ENCODE peak calls at places on chromosomes 11 and 22, in six cellular contexts. One of them, this sample, is unnamed.
A peak's percentile ranks its signal among the peaks of the same experiment; 100 is the strongest.

GRCh38 chr11:83070044-83070877 is 1.4 kb downstream of the RAB30 start:
- DNase-seq in stimulated activated CD4-positive, alpha-beta T cell treated with anti-CD3 and anti-CD28 coated beads, Interleukin-12 subunit alpha, Interleukin-12 subunit beta, amount 100 ng/mL, for 48 hours: no peak
- DNase-seq in effector CD4-positive, alpha-beta T cell: no peak
- DNase-seq in stomach: no peak
- DNase-seq in NCI-H187 treated with DMSO at 0.1 percent for 48 hours: no peak
- DNase-seq in activated CD8-positive, alpha-beta memory T cell treated with anti-CD3 and anti-CD28 coated beads for 1 hour: no peak
- DNase-seq in this sample: no peak

GRCh38 chr11:65287601-65288000 is 25.8 kb downstream of the POLA2 start:
- DNase-seq in stimulated activated CD4-positive, alpha-beta T cell treated with anti-CD3 and anti-CD28 coated beads, Interleukin-12 subunit alpha, Interleukin-12 subunit beta, amount 100 ng/mL, for 48 hours: no peak
- DNase-seq in effector CD4-positive, alpha-beta T cell: no peak
- DNase-seq in stomach: no peak
- DNase-seq in NCI-H187 treated with DMSO at 0.1 percent for 48 hours: no peak
- DNase-seq in activated CD8-positive, alpha-beta memory T cell treated with anti-CD3 and anti-CD28 coated beads for 1 hour: no peak
- DNase-seq in this sample: no peak

GRCh38 chr11:118883004-118883367 is 706 bp upstream of the CXCR5 start:
- DNase-seq in stimulated activated CD4-positive, alpha-beta T cell treated with anti-CD3 and anti-CD28 coated beads, Interleukin-12 subunit alpha, Interleukin-12 subunit beta, amount 100 ng/mL, for 48 hours: no peak
- DNase-seq in effector CD4-positive, alpha-beta T cell: no peak
- DNase-seq in stomach: no peak
- DNase-seq in NCI-H187 treated with DMSO at 0.1 percent for 48 hours: no peak
- DNase-seq in activated CD8-positive, alpha-beta memory T cell treated with anti-CD3 and anti-CD28 coated beads for 1 hour: no peak
- DNase-seq in this sample: no peak

GRCh38 chr11:3617990-3618389 is 23.8 kb downstream of the ART5 start:
- DNase-seq in stimulated activated CD4-positive, alpha-beta T cell treated with anti-CD3 and anti-CD28 coated beads, Interleukin-12 subunit alpha, Interleukin-12 subunit beta, amount 100 ng/mL, for 48 hours: no peak
- DNase-seq in effector CD4-positive, alpha-beta T cell: no peak
- DNase-seq in stomach: no peak
- DNase-seq in NCI-H187 treated with DMSO at 0.1 percent for 48 hours: no peak
- DNase-seq in activated CD8-positive, alpha-beta memory T cell treated with anti-CD3 and anti-CD28 coated beads for 1 hour: no peak
- DNase-seq in this sample: no peak

GRCh38 chr11:96024666-96025065 is 100.8 kb upstream of the MTMR2 start:
- DNase-seq in stimulated activated CD4-positive, alpha-beta T cell treated with anti-CD3 and anti-CD28 coated beads, Interleukin-12 subunit alpha, Interleukin-12 subunit beta, amount 100 ng/mL, for 48 hours: no peak
- DNase-seq in effector CD4-positive, alpha-beta T cell: no peak
- DNase-seq in stomach: no peak
- DNase-seq in NCI-H187 treated with DMSO at 0.1 percent for 48 hours: no peak
- DNase-seq in activated CD8-positive, alpha-beta memory T cell treated with anti-CD3 and anti-CD28 coated beads for 1 hour: no peak
- DNase-seq in this sample: no peak

GRCh38 chr11:118631510-118631909 is 24.1 kb downstream of the PHLDB1 start:
- DNase-seq in stimulated activated CD4-positive, alpha-beta T cell treated with anti-CD3 and anti-CD28 coated beads, Interleukin-12 subunit alpha, Interleukin-12 subunit beta, amount 100 ng/mL, for 48 hours: no peak
- DNase-seq in effector CD4-positive, alpha-beta T cell: no peak
- DNase-seq in stomach: no peak
- DNase-seq in NCI-H187 treated with DMSO at 0.1 percent for 48 hours: no peak
- DNase-seq in activated CD8-positive, alpha-beta memory T cell treated with anti-CD3 and anti-CD28 coated beads for 1 hour: no peak
- DNase-seq in this sample: no peak

GRCh38 chr11:107780775-107781174 is 68.9 kb upstream of the SLN start:
- DNase-seq in stimulated activated CD4-positive, alpha-beta T cell treated with anti-CD3 and anti-CD28 coated beads, Interleukin-12 subunit alpha, Interleukin-12 subunit beta, amount 100 ng/mL, for 48 hours: no peak
- DNase-seq in effector CD4-positive, alpha-beta T cell: no peak
- DNase-seq in stomach: no peak
- DNase-seq in NCI-H187 treated with DMSO at 0.1 percent for 48 hours: no peak
- DNase-seq in activated CD8-positive, alpha-beta memory T cell treated with anti-CD3 and anti-CD28 coated beads for 1 hour: no peak
- DNase-seq in this sample: no peak

GRCh38 chr11:109869536-109869935 is 223.7 kb upstream of the ZC3H12C start:
- DNase-seq in stimulated activated CD4-positive, alpha-beta T cell treated with anti-CD3 and anti-CD28 coated beads, Interleukin-12 subunit alpha, Interleukin-12 subunit beta, amount 100 ng/mL, for 48 hours: no peak
- DNase-seq in effector CD4-positive, alpha-beta T cell: no peak
- DNase-seq in stomach: no peak
- DNase-seq in NCI-H187 treated with DMSO at 0.1 percent for 48 hours: no peak
- DNase-seq in activated CD8-positive, alpha-beta memory T cell treated with anti-CD3 and anti-CD28 coated beads for 1 hour: no peak
- DNase-seq in this sample: no peak

GRCh38 chr11:65698205-65698604 is 13.8 kb upstream of the KAT5 start:
- DNase-seq in stimulated activated CD4-positive, alpha-beta T cell treated with anti-CD3 and anti-CD28 coated beads, Interleukin-12 subunit alpha, Interleukin-12 subunit beta, amount 100 ng/mL, for 48 hours: no peak
- DNase-seq in effector CD4-positive, alpha-beta T cell: no peak
- DNase-seq in stomach: no peak
- DNase-seq in NCI-H187 treated with DMSO at 0.1 percent for 48 hours: no peak
- DNase-seq in activated CD8-positive, alpha-beta memory T cell treated with anti-CD3 and anti-CD28 coated beads for 1 hour: no peak
- DNase-seq in this sample: no peak

GRCh38 chr22:36443198-36443770 is 38.2 kb downstream of the TXN2 start:
- DNase-seq in stimulated activated CD4-positive, alpha-beta T cell treated with anti-CD3 and anti-CD28 coated beads, Interleukin-12 subunit alpha, Interleukin-12 subunit beta, amount 100 ng/mL, for 48 hours: no peak
- DNase-seq in effector CD4-positive, alpha-beta T cell: no peak
- DNase-seq in stomach: no peak
- DNase-seq in NCI-H187 treated with DMSO at 0.1 percent for 48 hours: no peak
- DNase-seq in activated CD8-positive, alpha-beta memory T cell treated with anti-CD3 and anti-CD28 coated beads for 1 hour: no peak
- DNase-seq in this sample: no peak

GRCh38 chr11:2215561-2216399 is 44.2 kb upstream of the TH start:
- DNase-seq in stimulated activated CD4-positive, alpha-beta T cell treated with anti-CD3 and anti-CD28 coated beads, Interleukin-12 subunit alpha, Interleukin-12 subunit beta, amount 100 ng/mL, for 48 hours: no peak
- DNase-seq in effector CD4-positive, alpha-beta T cell: no peak
- DNase-seq in stomach: no peak
- DNase-seq in NCI-H187 treated with DMSO at 0.1 percent for 48 hours: no peak
- DNase-seq in activated CD8-positive, alpha-beta memory T cell treated with anti-CD3 and anti-CD28 coated beads for 1 hour: no peak
- DNase-seq in this sample: no peak

GRCh38 chr11:97909544-97910394 is 1111.0 kb upstream of the CNTN5 start:
- DNase-seq in stimulated activated CD4-positive, alpha-beta T cell treated with anti-CD3 and anti-CD28 coated beads, Interleukin-12 subunit alpha, Interleukin-12 subunit beta, amount 100 ng/mL, for 48 hours: no peak
- DNase-seq in effector CD4-positive, alpha-beta T cell: no peak
- DNase-seq in stomach: no peak
- DNase-seq in NCI-H187 treated with DMSO at 0.1 percent for 48 hours: no peak
- DNase-seq in activated CD8-positive, alpha-beta memory T cell treated with anti-CD3 and anti-CD28 coated beads for 1 hour: no peak
- DNase-seq in this sample: no peak

GRCh38 chr22:50209893-50210292 is 9.1 kb downstream of the SELENOO start:
- DNase-seq in stimulated activated CD4-positive, alpha-beta T cell treated with anti-CD3 and anti-CD28 coated beads, Interleukin-12 subunit alpha, Interleukin-12 subunit beta, amount 100 ng/mL, for 48 hours: peak; percentile 61
- DNase-seq in effector CD4-positive, alpha-beta T cell: peak; percentile 71
- DNase-seq in stomach: peak; percentile 79
- DNase-seq in NCI-H187 treated with DMSO at 0.1 percent for 48 hours: no peak
- DNase-seq in activated CD8-positive, alpha-beta memory T cell treated with anti-CD3 and anti-CD28 coated beads for 1 hour: peak; percentile 54
- DNase-seq in this sample: no peak

GRCh38 chr11:69914286-69915150 is 95.3 kb upstream of the FGF3 start:
- DNase-seq in stimulated activated CD4-positive, alpha-beta T cell treated with anti-CD3 and anti-CD28 coated beads, Interleukin-12 subunit alpha, Interleukin-12 subunit beta, amount 100 ng/mL, for 48 hours: no peak
- DNase-seq in effector CD4-positive, alpha-beta T cell: no peak
- DNase-seq in stomach: no peak
- DNase-seq in NCI-H187 treated with DMSO at 0.1 percent for 48 hours: no peak
- DNase-seq in activated CD8-positive, alpha-beta memory T cell treated with anti-CD3 and anti-CD28 coated beads for 1 hour: no peak
- DNase-seq in this sample: no peak

GRCh38 chr11:70493891-70494290 is 95.6 kb downstream of the CTTN start:
- DNase-seq in stimulated activated CD4-positive, alpha-beta T cell treated with anti-CD3 and anti-CD28 coated beads, Interleukin-12 subunit alpha, Interleukin-12 subunit beta, amount 100 ng/mL, for 48 hours: no peak
- DNase-seq in effector CD4-positive, alpha-beta T cell: no peak
- DNase-seq in stomach: no peak
- DNase-seq in NCI-H187 treated with DMSO at 0.1 percent for 48 hours: no peak
- DNase-seq in activated CD8-positive, alpha-beta memory T cell treated with anti-CD3 and anti-CD28 coated beads for 1 hour: no peak
- DNase-seq in this sample: no peak